ENCODE peak calls at places on chromosomes 3 and 15, in four cellular contexts. One of them, this sample, is unnamed. For H3K9me3, the result is how much of the 10 kb centered on the place peaks cover.

GRCh38 chr15:75775296-75776074 is 62.8 kb upstream of the CSPG4 start:
- DNase-seq in uterus: no peak
- DNase-seq in esophagus muscularis mucosa: no peak
- DNase-seq in Peyer's patch: no peak
- DNase-seq in this sample: no peak

GRCh38 chr15:35068861-35069260 is 16.2 kb downstream of the NANOGP8 start:
- DNase-seq in uterus: no peak
- DNase-seq in esophagus muscularis mucosa: no peak
- DNase-seq in Peyer's patch: no peak
- DNase-seq in this sample: no peak

GRCh38 chr3:181660337-181660736 is 51.4 kb upstream of the SOX2 start:
- DNase-seq in uterus: no peak
- DNase-seq in esophagus muscularis mucosa: no peak
- DNase-seq in Peyer's patch: no peak
- DNase-seq in this sample: no peak

GRCh38 chr3:45225465-45226205 is 452 bp downstream of the TMEM158 start:
- DNase-seq in uterus: no peak
- DNase-seq in esophagus muscularis mucosa: no peak
- DNase-seq in Peyer's patch: no peak
- DNase-seq in this sample: peak

GRCh38 chr15:87547470-87548181 is 708.9 kb downstream of the NTRK3 start:
- DNase-seq in uterus: no peak
- DNase-seq in esophagus muscularis mucosa: no peak
- DNase-seq in Peyer's patch: no peak
- DNase-seq in this sample: no peak

GRCh38 chr3:124883766-124884473 is 3.2 kb downstream of the ITGB5 start:
- DNase-seq in uterus: no peak
- DNase-seq in esophagus muscularis mucosa: no peak
- DNase-seq in Peyer's patch: no peak
- DNase-seq in this sample: no peak

GRCh38 chr15:67777773-67778172 is 47.5 kb upstream of the SKOR1 start:
- DNase-seq in uterus: no peak
- DNase-seq in esophagus muscularis mucosa: no peak
- DNase-seq in Peyer's patch: no peak
- DNase-seq in this sample: no peak

GRCh38 chr3:3196148-3196861 is 16.8 kb upstream of the CRBN start:
- DNase-seq in uterus: no peak
- DNase-seq in esophagus muscularis mucosa: no peak
- DNase-seq in Peyer's patch: no peak
- DNase-seq in this sample: no peak

GRCh38 chr3:111392911-111393351 is 149.1 kb upstream of the CD96 start:
- DNase-seq in uterus: no peak
- DNase-seq in esophagus muscularis mucosa: no peak
- DNase-seq in Peyer's patch: peak
- DNase-seq in this sample: no peak

GRCh38 chr15:31330836-31331235 is 4.2 kb downstream of the KLF13 start:
- DNase-seq in uterus: no peak
- DNase-seq in esophagus muscularis mucosa: no peak
- DNase-seq in Peyer's patch: no peak
- DNase-seq in this sample: peak

GRCh38 chr15:39579487-39580116 is 1.3 kb upstream of the THBS1 start:
- DNase-seq in uterus: peak
- DNase-seq in esophagus muscularis mucosa: peak
- DNase-seq in Peyer's patch: peak
- DNase-seq in this sample: peak

GRCh38 chr3:5162102-5162501 is 25.4 kb upstream of the EDEM1 start:
- DNase-seq in uterus: no peak
- DNase-seq in esophagus muscularis mucosa: no peak
- DNase-seq in Peyer's patch: no peak
- DNase-seq in this sample: no peak

GRCh38 chr3:131357275-131357674 is 24.3 kb upstream of the NUDT16 start:
- DNase-seq in uterus: no peak
- DNase-seq in esophagus muscularis mucosa: no peak
- DNase-seq in Peyer's patch: no peak
- DNase-seq in this sample: no peak

GRCh38 chr15:93180656-93181055 is 91.6 kb upstream of the RGMA start:
- DNase-seq in uterus: no peak
- DNase-seq in esophagus muscularis mucosa: no peak
- DNase-seq in Peyer's patch: no peak
- DNase-seq in this sample: no peak

GRCh38 chr3:160125188-160125587 is 100.0 kb upstream of the C3orf80 start:
- DNase-seq in uterus: no peak
- DNase-seq in esophagus muscularis mucosa: no peak
- DNase-seq in Peyer's patch: no peak
- DNase-seq in this sample: no peak

GRCh38 chr3:76859596-76859995 is 180.3 kb upstream of the ROBO2 start:
- DNase-seq in uterus: no peak
- DNase-seq in esophagus muscularis mucosa: no peak
- DNase-seq in Peyer's patch: no peak
- DNase-seq in this sample: no peak

GRCh38 chr15:101523560-101523940 is 34.0 kb upstream of the PCSK6 start:
- DNase-seq in uterus: no peak
- DNase-seq in esophagus muscularis mucosa: no peak
- DNase-seq in Peyer's patch: no peak
- DNase-seq in this sample: no peak

GRCh38 chr3:132083583-132084372 is 49.0 kb upstream of the CPNE4 start:
- DNase-seq in uterus: no peak
- DNase-seq in esophagus muscularis mucosa: no peak
- DNase-seq in Peyer's patch: no peak
- DNase-seq in this sample: no peak

GRCh38 chr3:185361920-185362319 is 1.0 kb upstream of the MAP3K13 start:
- DNase-seq in uterus: no peak
- DNase-seq in esophagus muscularis mucosa: no peak
- DNase-seq in Peyer's patch: no peak
- DNase-seq in this sample: no peak

GRCh38 chr3:104952587-104952986 is 414.1 kb upstream of the ALCAM start:
- DNase-seq in uterus: no peak
- DNase-seq in esophagus muscularis mucosa: no peak
- DNase-seq in Peyer's patch: no peak
- DNase-seq in this sample: peak

GRCh38 chr3:11565492-11565891 is 78.2 kb downstream of the VGLL4 start:
- DNase-seq in uterus: no peak
- DNase-seq in esophagus muscularis mucosa: no peak
- DNase-seq in Peyer's patch: no peak
- DNase-seq in this sample: no peak

GRCh38 chr3:194225988-194226663 is 90.2 kb downstream of the HES1 start:
- DNase-seq in uterus: no peak
- DNase-seq in esophagus muscularis mucosa: no peak
- DNase-seq in Peyer's patch: no peak
- DNase-seq in this sample: no peak

GRCh38 chr15:22227411-22227810 is 147.1 kb downstream of the OR4M2 start:
- DNase-seq in uterus: no peak
- DNase-seq in esophagus muscularis mucosa: no peak
- DNase-seq in Peyer's patch: peak
- DNase-seq in this sample: no peak

GRCh38 chr15:22224241-22224671 is 143.9 kb downstream of the OR4M2 start:
- DNase-seq in uterus: no peak
- DNase-seq in esophagus muscularis mucosa: no peak
- DNase-seq in Peyer's patch: peak
- DNase-seq in this sample: no peak

GRCh38 chr15:22227961-22228762 is 147.8 kb downstream of the OR4M2 start:
- DNase-seq in uterus: no peak
- DNase-seq in esophagus muscularis mucosa: no peak
- DNase-seq in Peyer's patch: no peak
- DNase-seq in this sample: no peak

GRCh38 chr15:22229971-22230815 is 149.9 kb downstream of the OR4M2 start:
- DNase-seq in uterus: no peak
- DNase-seq in esophagus muscularis mucosa: no peak
- DNase-seq in Peyer's patch: no peak
- DNase-seq in this sample: no peak

GRCh38 chr15:22226034-22226790 is 145.9 kb downstream of the OR4M2 start:
- DNase-seq in uterus: no peak
- DNase-seq in esophagus muscularis mucosa: no peak
- DNase-seq in Peyer's patch: peak
- DNase-seq in this sample: no peak
- H3K9me3 ChIP-seq in uterus: under half
- H3K9me3 ChIP-seq in esophagus muscularis mucosa: under half
- H3K9me3 ChIP-seq in Peyer's patch: under half
- H3K9me3 ChIP-seq in this sample: under half

GRCh38 chr3:14124615-14125192 is at the start of the genes CHCHD4 and TMEM43:
- DNase-seq in uterus: peak
- DNase-seq in esophagus muscularis mucosa: peak
- DNase-seq in Peyer's patch: peak
- DNase-seq in this sample: peak
- TF ChIP-seq POLR2A in uterus: peak
- TF ChIP-seq POLR2A in esophagus muscularis mucosa: peak
- TF ChIP-seq POLR2A in Peyer's patch: peak
- TF ChIP-seq POLR2A in this sample: peak

GRCh38 chr3:197562398-197563251 is 6.9 kb upstream of the BDH1 start:
- DNase-seq in uterus: no peak
- DNase-seq in esophagus muscularis mucosa: no peak
- DNase-seq in Peyer's patch: no peak
- DNase-seq in this sample: no peak

GRCh38 chr3:197558000-197558399 is 2.2 kb upstream of the BDH1 start:
- DNase-seq in uterus: no peak
- DNase-seq in esophagus muscularis mucosa: no peak
- DNase-seq in Peyer's patch: no peak
- DNase-seq in this sample: no peak

GRCh38 chr3:197564097-197564843 is 8.5 kb upstream of the BDH1 start:
- DNase-seq in uterus: no peak
- DNase-seq in esophagus muscularis mucosa: no peak
- DNase-seq in Peyer's patch: no peak
- DNase-seq in this sample: no peak

GRCh38 chr3:197559662-197560061 is 3.9 kb upstream of the BDH1 start:
- DNase-seq in uterus: no peak
- DNase-seq in esophagus muscularis mucosa: no peak
- DNase-seq in Peyer's patch: no peak
- DNase-seq in this sample: no peak

DNA sequence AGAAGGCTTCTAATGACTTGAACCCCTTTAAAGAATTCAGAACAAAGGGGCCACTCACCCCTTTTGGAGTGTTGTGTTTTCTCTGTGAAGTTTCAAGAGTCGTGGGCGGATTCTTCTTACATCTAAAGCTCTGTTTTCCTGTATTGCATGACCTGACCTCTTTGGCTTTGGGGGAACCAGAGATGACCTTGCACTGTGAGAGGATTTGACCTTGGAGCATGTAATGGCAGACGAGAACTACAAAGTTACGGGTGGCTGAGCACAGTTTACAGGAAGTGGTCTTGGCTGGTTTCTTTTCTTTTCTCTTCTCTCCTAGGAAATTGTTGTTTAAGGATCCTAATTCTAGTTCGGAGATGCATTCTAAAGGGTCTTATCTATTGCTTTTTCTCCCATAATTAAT is 6.2 kb upstream of the BDH1 start:
- DNase-seq in uterus: no peak
- DNase-seq in esophagus muscularis mucosa: no peak
- DNase-seq in Peyer's patch: no peak
- DNase-seq in this sample: no peak
- H3K9me3 ChIP-seq in uterus: under half
- H3K9me3 ChIP-seq in esophagus muscularis mucosa: under half
- H3K9me3 ChIP-seq in Peyer's patch: under half
- H3K9me3 ChIP-seq in this sample: under half

GRCh38 chr15:29220852-29221251 is 48.8 kb downstream of the NSMCE3 start:
- DNase-seq in uterus: no peak
- DNase-seq in esophagus muscularis mucosa: no peak
- DNase-seq in Peyer's patch: no peak
- DNase-seq in this sample: no peak

GRCh38 chr15:29226431-29227216 is 43.0 kb downstream of the NSMCE3 start:
- DNase-seq in uterus: no peak
- DNase-seq in esophagus muscularis mucosa: no peak
- DNase-seq in Peyer's patch: no peak
- DNase-seq in this sample: no peak

GRCh38 chr15:29225534-29226224 is 43.9 kb downstream of the NSMCE3 start:
- DNase-seq in uterus: no peak
- DNase-seq in esophagus muscularis mucosa: no peak
- DNase-seq in Peyer's patch: no peak
- DNase-seq in this sample: no peak

GRCh38 chr15:29222129-29222853 is 47.3 kb downstream of the NSMCE3 start:
- DNase-seq in uterus: no peak
- DNase-seq in esophagus muscularis mucosa: no peak
- DNase-seq in Peyer's patch: no peak
- DNase-seq in this sample: no peak

GRCh38 chr15:29223640-29224039 is 46.0 kb downstream of the NSMCE3 start:
- DNase-seq in uterus: no peak
- DNase-seq in esophagus muscularis mucosa: no peak
- DNase-seq in Peyer's patch: no peak
- DNase-seq in this sample: no peak
- TF ChIP-seq POLR2A in uterus: no peak
- TF ChIP-seq POLR2A in esophagus muscularis mucosa: no peak
- TF ChIP-seq POLR2A in Peyer's patch: no peak
- TF ChIP-seq POLR2A in this sample: no peak

DNA sequence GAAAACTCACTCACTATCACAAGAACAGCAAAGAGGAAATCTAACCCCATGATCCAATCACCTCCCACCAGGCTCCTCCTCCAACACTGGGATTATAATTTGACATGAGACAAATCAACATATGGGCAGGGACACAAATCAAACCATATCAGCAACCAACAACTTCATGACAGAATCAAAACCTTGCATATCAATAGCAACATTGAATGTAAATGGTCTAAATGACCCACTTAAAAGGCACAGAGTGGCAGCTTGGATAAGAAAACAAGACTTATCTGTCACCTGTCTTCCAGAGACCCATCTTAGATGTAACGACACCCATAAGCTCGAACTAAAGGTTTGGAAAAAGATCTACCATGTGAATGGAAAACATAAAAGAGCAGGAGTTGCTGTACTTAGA is 40.8 kb downstream of the HDGFL3 start:
- DNase-seq in uterus: no peak
- DNase-seq in esophagus muscularis mucosa: no peak
- DNase-seq in Peyer's patch: no peak
- DNase-seq in this sample: no peak
- H3K9me3 ChIP-seq in uterus: under half
- H3K9me3 ChIP-seq in esophagus muscularis mucosa: under half
- H3K9me3 ChIP-seq in Peyer's patch: under half
- H3K9me3 ChIP-seq in this sample: under half

GRCh38 chr3:196339493-196340254 is 1.5 kb upstream of the TM4SF19 start:
- DNase-seq in uterus: no peak
- DNase-seq in esophagus muscularis mucosa: no peak
- DNase-seq in Peyer's patch: no peak
- DNase-seq in this sample: no peak
- TF ChIP-seq POLR2A in uterus: no peak
- TF ChIP-seq POLR2A in esophagus muscularis mucosa: no peak
- TF ChIP-seq POLR2A in Peyer's patch: no peak
- TF ChIP-seq POLR2A in this sample: no peak

DNA sequence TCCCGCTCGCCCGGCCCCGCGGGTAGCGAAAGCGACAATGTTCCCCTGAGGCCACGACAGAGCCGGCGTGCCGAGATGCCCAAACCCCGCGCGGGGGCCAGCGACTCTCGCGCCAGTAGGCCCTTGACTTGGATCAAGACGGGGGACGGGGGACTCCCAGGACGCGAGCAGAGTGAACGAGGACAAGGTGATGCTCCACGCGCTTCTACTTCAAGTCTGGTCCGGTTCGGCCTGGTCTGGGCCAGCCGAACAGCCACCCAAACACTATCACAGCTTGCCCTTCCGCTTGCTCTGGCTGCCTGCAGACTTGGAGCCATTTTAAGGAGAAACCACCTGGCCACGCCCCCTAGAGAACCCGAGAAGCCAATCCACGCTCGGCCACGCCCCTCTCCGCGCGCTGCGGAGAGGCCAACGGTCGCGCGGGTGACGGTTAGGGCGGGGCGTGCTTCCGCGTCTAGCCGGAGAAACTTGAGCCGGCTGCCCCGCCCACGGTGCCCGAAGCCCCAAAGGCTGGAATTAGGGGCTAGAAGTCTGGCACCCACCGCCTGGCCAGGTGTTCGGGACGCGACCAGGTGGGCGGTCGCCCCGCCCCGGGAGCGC is 608 bp upstream of the NDUFAF3 start:
- DNase-seq in uterus: peak
- DNase-seq in esophagus muscularis mucosa: peak
- DNase-seq in Peyer's patch: peak
- DNase-seq in this sample: peak
- H3K9me3 ChIP-seq in uterus: under half
- H3K9me3 ChIP-seq in esophagus muscularis mucosa: under half
- H3K9me3 ChIP-seq in Peyer's patch: under half
- H3K9me3 ChIP-seq in this sample: under half

This sample was measured in thyroid gland.